ENCODE peak calls at places on chromosomes 3 and 15, in six cellular contexts. E is GM12878, S is K562, X is H1, A is HepG2, Q is GM12892. I is an unnamed sample.

GRCh38 chr3:99409961-99410360 is 228.4 kb upstream of the COL8A1 start:
- DNase-seq in E (no peak), S (no peak), X (no peak), A (no peak), Q (no peak), I (no peak)

GRCh38 chr3:149435936-149436885 is 38.3 kb upstream of the TM4SF4 start:
- DNase-seq in E (no peak), S (no peak), X (no peak), A (no peak), Q (no peak), I (no peak)

GRCh38 chr15:84949845-84950569 is 31.6 kb upstream of the PDE8A start:
- DNase-seq in E (no peak), S (peak), X (no peak), A (no peak), Q (no peak), I (no peak)

GRCh38 chr15:46280753-46281521 is 646.1 kb downstream of the SQOR start:
- DNase-seq in E (no peak), S (no peak), X (no peak), A (no peak), Q (no peak), I (no peak)

GRCh38 chr3:130601662-130602061 is 84.7 kb downstream of the COL6A6 start:
- DNase-seq in E (no peak), S (no peak), X (no peak), A (no peak), Q (no peak), I (no peak)

GRCh38 chr15:99481406-99481805 is 84.4 kb upstream of the MEF2A start:
- DNase-seq in E (no peak), S (no peak), X (no peak), A (no peak), Q (no peak), I (no peak)

GRCh38 chr15:66619152-66619903 is 53.5 kb upstream of the LCTL start:
- DNase-seq in E (no peak), S (peak), X (peak), A (peak), Q (peak), I (peak)

GRCh38 chr15:83871808-83872559 is 218.1 kb downstream of the ADAMTSL3 start:
- DNase-seq in E (peak), S (peak), X (no peak), A (no peak), Q (no peak), I (no peak)

GRCh38 chr15:26781816-26782215 is 8.9 kb upstream of the GABRB3 start:
- DNase-seq in E (no peak), S (no peak), X (no peak), A (no peak), Q (no peak), I (no peak)

GRCh38 chr3:65873028-65873427 is 165.7 kb downstream of the MAGI1 start:
- DNase-seq in E (no peak), S (no peak), X (no peak), A (no peak), Q (no peak), I (no peak)

GRCh38 chr3:139117136-139117675 is 72.5 kb upstream of the PRR23C start:
- DNase-seq in E (no peak), S (no peak), X (no peak), A (no peak), Q (no peak), I (no peak)

GRCh38 chr15:85762756-85763127 is 32.0 kb downstream of the KLHL25 start:
- DNase-seq in E (no peak), S (no peak), X (no peak), A (no peak), Q (no peak), I (no peak)

GRCh38 chr3:112632596-112632995 is 8.3 kb downstream of the CCDC80 start:
- DNase-seq in E (no peak), S (no peak), X (no peak), A (no peak), Q (no peak), I (no peak)

GRCh38 chr15:63188247-63188936 is 1.0 kb upstream of the RAB8B start:
- DNase-seq in E (no peak), S (no peak), X (no peak), A (no peak), Q (no peak), I (no peak)

GRCh38 chr3:16528581-16528993 is 15.1 kb upstream of the RFTN1 start:
- DNase-seq in E (no peak), S (no peak), X (no peak), A (no peak), Q (no peak), I (no peak)

GRCh38 chr3:138569090-138569489 is 25.0 kb downstream of the CEP70 start:
- DNase-seq in E (no peak), S (no peak), X (no peak), A (no peak), Q (no peak), I (no peak)

GRCh38 chr3:52790741-52791140 is 3.9 kb upstream of the ITIH3 start:
- DNase-seq in E (no peak), S (no peak), X (no peak), A (no peak), Q (no peak), I (no peak)

GRCh38 chr3:120821426-120821825 is 78.9 kb downstream of the GTF2E1 start:
- DNase-seq in E (no peak), S (no peak), X (no peak), A (no peak), Q (no peak), I (no peak)

GRCh38 chr3:172272699-172273098 is 175.6 kb downstream of the GHSR start:
- DNase-seq in E (no peak), S (no peak), X (no peak), A (no peak), Q (no peak), I (no peak)

GRCh38 chr3:44355634-44356033 is 17.1 kb downstream of the TCAIM start:
- DNase-seq in E (no peak), S (peak), X (no peak), A (peak), Q (no peak), I (no peak)

GRCh38 chr3:52234516-52235447 is 4.2 kb downstream of the TWF2 start:
- DNase-seq in E (no peak), S (no peak), X (no peak), A (no peak), Q (no peak), I (no peak)

GRCh38 chr15:100601158-100601557 is 826 bp downstream of the LINS1 start:
- DNase-seq in E (no peak), S (peak), X (no peak), A (no peak), Q (no peak), I (no peak)

GRCh38 chr3:37940242-37940908 is 50.2 kb upstream of the VILL start:
- DNase-seq in E (no peak), S (no peak), X (no peak), A (no peak), Q (no peak), I (no peak)

GRCh38 chr3:46942481-46943236 is 33.9 kb downstream of the CCDC12 start:
- DNase-seq in E (no peak), S (no peak), X (no peak), A (no peak), Q (no peak), I (no peak)

GRCh38 chr15:39504812-39505211 is 76.1 kb upstream of the THBS1 start:
- DNase-seq in E (no peak), S (no peak), X (no peak), A (no peak), Q (no peak), I (no peak)

GRCh38 chr3:53773586-53774368 is 72.4 kb downstream of the CHDH start:
- DNase-seq in E (peak), S (no peak), X (no peak), A (no peak), Q (peak), I (peak)

GRCh38 chr3:55180936-55181535 is 253.2 kb upstream of the LRTM1 start:
- DNase-seq in E (no peak), S (peak), X (no peak), A (peak), Q (no peak), I (peak)

GRCh38 chr15:95626501-95627361 is 703.8 kb upstream of the NR2F2 start:
- DNase-seq in E (no peak), S (no peak), X (peak), A (no peak), Q (no peak), I (no peak)

GRCh38 chr15:98884894-98885293 is 122.7 kb downstream of the PGPEP1L start:
- DNase-seq in E (no peak), S (no peak), X (no peak), A (no peak), Q (no peak), I (no peak)

GRCh38 chr15:71781179-71781964 is 29.0 kb upstream of the NR2E3 start:
- DNase-seq in E (peak), S (no peak), X (no peak), A (no peak), Q (no peak), I (no peak)

GRCh38 chr3:127577448-127577847 is 13.1 kb downstream of the TPRA1 start:
- DNase-seq in E (no peak), S (no peak), X (no peak), A (no peak), Q (no peak), I (no peak)

GRCh38 chr15:49155110-49155833 is at the start of gene COPS2:
- DNase-seq in E (peak), S (peak), X (peak), A (peak), Q (peak), I (peak)
- TF ChIP-seq POLR2A in E (peak), S (peak), X (peak), A (peak), Q (peak), I (peak)

GRCh38 chr3:134367412-134367811 is 6.8 kb downstream of the AMOTL2 start:
- DNase-seq in E (no peak), S (no peak), X (no peak), A (no peak), Q (no peak), I (no peak)

GRCh38 chr3:134366221-134366927 is 7.9 kb downstream of the AMOTL2 start:
- DNase-seq in E (no peak), S (no peak), X (no peak), A (no peak), Q (no peak), I (no peak)

GRCh38 chr3:134365766-134366065 is 8.5 kb downstream of the AMOTL2 start:
- DNase-seq in E (no peak), S (no peak), X (no peak), A (no peak), Q (no peak), I (no peak)

GRCh38 chr3:134367869-134368750 is 6.1 kb downstream of the AMOTL2 start:
- DNase-seq in E (no peak), S (no peak), X (no peak), A (no peak), Q (no peak), I (no peak)

DNA sequence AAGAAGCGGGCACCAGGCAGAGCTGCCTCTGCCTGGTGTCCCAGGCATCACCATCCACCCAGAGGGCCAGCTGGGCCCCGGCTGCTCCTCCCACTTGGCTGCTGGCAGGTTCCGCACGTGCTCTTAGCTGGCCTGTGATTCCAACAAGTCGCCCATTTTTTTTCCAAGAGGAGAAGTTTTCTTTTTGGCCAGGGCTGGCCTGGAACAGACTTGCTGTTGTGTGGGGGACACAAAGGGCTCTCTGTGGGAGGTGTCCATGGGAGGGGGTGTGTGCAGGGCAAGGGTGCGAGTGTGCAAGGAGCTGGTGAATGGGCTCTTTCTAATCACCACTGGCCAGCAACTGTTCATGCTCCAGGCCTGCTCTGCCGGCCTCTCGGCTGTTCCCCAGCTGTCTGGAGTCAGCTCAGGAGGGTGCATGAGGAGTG is 7.3 kb downstream of the AMOTL2 start:
- DNase-seq in E (no peak), S (no peak), X (no peak), A (peak), Q (no peak), I (no peak)
- TF ChIP-seq TAF1 in E (no peak), S (no peak), X (no peak), A (no peak), Q (no peak), I (no peak)

GRCh38 chr3:40476478-40477470 is at the start of gene ZNF619:
- DNase-seq in E (no peak), S (peak), X (no peak), A (peak), Q (peak), I (peak)
- TF ChIP-seq POLR2A in E (peak), S (peak), X (peak), A (peak), Q (peak), I (peak)

GRCh38 chr3:108090066-108090700 is 648 bp downstream of the CD47 start:
- DNase-seq in E (no peak), S (no peak), X (no peak), A (no peak), Q (peak), I (no peak)

GRCh38 chr3:108086653-108087052 is 4.2 kb downstream of the CD47 start:
- DNase-seq in E (no peak), S (no peak), X (no peak), A (no peak), Q (no peak), I (no peak)

GRCh38 chr3:108089544-108089943 is 1.3 kb downstream of the CD47 start:
- DNase-seq in E (no peak), S (no peak), X (no peak), A (no peak), Q (no peak), I (no peak)

GRCh38 chr3:108088146-108088545 is 2.7 kb downstream of the CD47 start:
- DNase-seq in E (no peak), S (no peak), X (no peak), A (no peak), Q (no peak), I (no peak)

DNA sequence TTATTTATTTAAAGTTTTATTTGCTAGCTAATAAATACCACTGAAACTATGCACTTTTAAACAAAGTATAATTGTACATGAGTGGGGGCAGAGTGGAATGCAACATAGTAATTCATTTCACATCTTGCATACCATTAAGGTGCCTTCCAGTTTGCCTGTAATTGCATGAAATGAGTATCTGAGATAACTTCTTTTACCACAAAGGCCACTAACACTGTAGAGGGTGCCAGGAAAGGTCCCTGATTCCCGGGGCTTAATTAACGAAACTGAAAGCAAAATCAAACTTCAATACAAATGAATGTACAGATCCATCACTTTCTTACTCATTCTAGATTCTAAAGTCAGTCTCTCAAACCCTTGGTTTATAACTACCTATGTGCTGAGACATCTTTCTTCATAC is 2.1 kb downstream of the CD47 start:
- DNase-seq in E (peak), S (no peak), X (no peak), A (no peak), Q (no peak), I (no peak)
- TF ChIP-seq TAF1 in E (no peak), S (no peak), X (no peak), A (no peak), Q (no peak), I (no peak)

GRCh38 chr3:194930439-194931204 is 244.9 kb downstream of the FAM43A start:
- DNase-seq in E (no peak), S (no peak), X (no peak), A (peak), Q (no peak), I (no peak)
- TF ChIP-seq POLR2A in E (no peak), S (no peak), X (no peak), A (no peak), Q (no peak), I (no peak)

DNA sequence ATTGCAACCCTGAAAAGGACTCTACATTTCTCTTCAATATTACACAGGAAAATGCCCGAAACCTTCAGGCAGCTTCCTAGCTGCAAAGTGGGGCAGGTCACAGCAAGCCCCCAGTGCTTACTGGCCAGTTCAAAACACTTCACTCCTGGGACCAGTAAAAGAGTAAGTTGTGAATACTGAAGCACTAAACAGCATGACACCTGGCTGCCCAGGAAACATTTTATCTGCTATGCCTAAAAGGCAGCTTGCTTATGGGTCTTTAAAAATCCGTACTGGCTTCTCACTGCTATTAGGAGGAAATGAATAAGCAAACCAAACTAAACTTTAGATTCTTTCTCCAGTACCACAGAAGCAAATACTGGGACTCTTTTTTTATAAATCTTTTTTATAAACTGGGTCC is 457.9 kb upstream of the ALCAM start:
- DNase-seq in E (no peak), S (no peak), X (no peak), A (no peak), Q (no peak), I (no peak)
- TF ChIP-seq TAF1 in E (no peak), S (no peak), X (no peak), A (no peak), Q (no peak), I (no peak)

GRCh38 chr15:57203906-57204305 is 172.4 kb upstream of the CGNL1 start:
- DNase-seq in E (no peak), S (no peak), X (no peak), A (no peak), Q (no peak), I (no peak)

GRCh38 chr15:57201578-57201977 is 174.7 kb upstream of the CGNL1 start:
- DNase-seq in E (no peak), S (no peak), X (no peak), A (no peak), Q (no peak), I (no peak)

GRCh38 chr15:57205999-57206398 is 170.3 kb upstream of the CGNL1 start:
- DNase-seq in E (no peak), S (no peak), X (no peak), A (no peak), Q (no peak), I (no peak)

GRCh38 chr15:57205027-57205855 is 171.1 kb upstream of the CGNL1 start:
- DNase-seq in E (no peak), S (no peak), X (no peak), A (no peak), Q (no peak), I (no peak)
- TF ChIP-seq POLR2A in E (no peak), S (no peak), X (no peak), A (no peak), Q (no peak), I (no peak)

I was measured in GM12891.